ENCODE peak calls at places on chromosomes 6 and 20, in six cellular contexts. N is psoas muscle; E is activated T-cell treated with anti-CD3 and anti-CD28 coated beads, Interleukin-2, amount 50 U/mL, for 72 hours; S is glutamatergic neuron; H is RWPE1; A is activated CD8-positive, alpha-beta memory T cell treated with anti-CD3 and anti-CD28 coated beads, Interleukin-2, amount 10 ng/mL, durations not matched to agents 7 days and 5 days. G is an unnamed sample.

GRCh38 chr6:157145656-157146285 is 177.5 kb downstream of the TMEM242 start:
- DNase-seq in N (no peak), E (no peak), S (no peak), H (no peak), A (no peak), G (no peak)

GRCh38 chr6:10949579-10950490 is 63.0 kb downstream of the SYCP2L start:
- DNase-seq in N (no peak), E (no peak), S (no peak), H (no peak), A (no peak), G (no peak)

GRCh38 chr6:32700391-32701040 is 34.1 kb upstream of the HLA-DQB1 start:
- DNase-seq in N (no peak), E (peak), S (peak), H (peak), A (no peak), G (no peak)

GRCh38 chr6:22053385-22053997 is 243.3 kb downstream of the PRL start:
- DNase-seq in N (no peak), E (no peak), S (no peak), H (no peak), A (no peak), G (no peak)

GRCh38 chr6:46220351-46221220 is 49.8 kb upstream of the ENPP5 start:
- DNase-seq in N (no peak), E (peak), S (no peak), H (no peak), A (no peak), G (no peak)

GRCh38 chr6:107817784-107818183 is 6.3 kb downstream of the SCML4 start:
- DNase-seq in N (no peak), E (no peak), S (no peak), H (no peak), A (no peak), G (no peak)

GRCh38 chr6:93684339-93684738 is 265.0 kb upstream of the EPHA7 start:
- DNase-seq in N (no peak), E (no peak), S (no peak), H (no peak), A (no peak), G (no peak)

GRCh38 chr6:129849456-129849855 is 11.7 kb downstream of the TMEM244 start:
- DNase-seq in N (no peak), E (no peak), S (no peak), H (peak), A (no peak), G (no peak)

GRCh38 chr6:165849539-165850430 is 186.7 kb upstream of the PDE10A start:
- DNase-seq in N (peak), E (peak), S (peak), H (no peak), A (no peak), G (no peak)

GRCh38 chr6:166955121-166955864 is 1.1 kb downstream of the RNASET2 start:
- DNase-seq in N (peak), E (peak), S (no peak), H (no peak), A (peak), G (no peak)

GRCh38 chr20:41913146-41913545 is 295.0 kb upstream of the CHD6 start:
- DNase-seq in N (no peak), E (no peak), S (no peak), H (no peak), A (no peak), G (no peak)

G was measured in DMS 273 treated with DMSO at 0.1 percent for 48 hours.